ENCODE peak calls at places on chromosomes 16 and 17, in ten cellular contexts. J is substantia nigra; A is neural progenitor cell; H is AG04450; F is heart right ventricle; K is ascending aorta; M is aorta; U is testis; P is CD4-positive, alpha-beta memory T cell; R is thyroid gland. Q is an unnamed sample.

GRCh38 chr17:51258756-51259573 is 884 bp downstream of the MBTD1 start:
- DNase-seq in J (peak; percentile 2), A (no peak), H (no peak), F (peak; percentile 22), K (no peak), M (peak; percentile 55), U (peak; percentile 63), P (no peak), R (peak; percentile 18), Q (peak; percentile 22)

GRCh38 chr17:16987830-16988601 is 16.1 kb upstream of the TNFRSF13B start:
- DNase-seq in J (peak; percentile 67), A (peak; percentile 27), H (peak; percentile 27), F (peak; percentile 80), K (peak; percentile 84), M (peak; percentile 91), U (peak; percentile 51), P (peak; percentile 35), R (no peak), Q (no peak)

GRCh38 chr17:55513885-55514590 is 2.8 kb upstream of the SMIM36 start:
- DNase-seq in J (peak; percentile 41), A (peak; percentile 76), H (peak; percentile 30), F (peak; percentile 74), K (peak; percentile 82), M (peak; percentile 59), U (peak; percentile 92), P (peak; percentile 66), R (peak; percentile 72), Q (peak; percentile 69)

GRCh38 chr17:55830210-55830609 is 79.4 kb downstream of the PCTP start:
- DNase-seq in J (no peak), A (no peak), H (no peak), F (no peak), K (no peak), M (no peak), U (no peak), P (no peak), R (no peak), Q (no peak)

GRCh38 chr16:24523569-24523968 is 15.8 kb upstream of the RBBP6 start:
- DNase-seq in J (no peak), A (no peak), H (no peak), F (no peak), K (no peak), M (no peak), U (peak; percentile 48), P (no peak), R (no peak), Q (no peak)

GRCh38 chr16:51759999-51760398 is 608.9 kb upstream of the SALL1 start:
- DNase-seq in J (no peak), A (no peak), H (no peak), F (no peak), K (no peak), M (no peak), U (no peak), P (no peak), R (no peak), Q (no peak)

GRCh38 chr16:59964232-59964924 is 1230.3 kb upstream of the GOT2 start:
- DNase-seq in J (no peak), A (no peak), H (no peak), F (no peak), K (no peak), M (no peak), U (no peak), P (no peak), R (no peak), Q (no peak)

GRCh38 chr17:43979011-43979410 is 25.3 kb upstream of the PYY start:
- DNase-seq in J (no peak), A (no peak), H (no peak), F (no peak), K (no peak), M (no peak), U (no peak), P (no peak), R (no peak), Q (no peak)

GRCh38 chr17:79685121-79685520 is 45.6 kb upstream of the ENPP7 start:
- DNase-seq in J (no peak), A (no peak), H (no peak), F (no peak), K (no peak), M (no peak), U (no peak), P (no peak), R (no peak), Q (no peak)

DNA sequence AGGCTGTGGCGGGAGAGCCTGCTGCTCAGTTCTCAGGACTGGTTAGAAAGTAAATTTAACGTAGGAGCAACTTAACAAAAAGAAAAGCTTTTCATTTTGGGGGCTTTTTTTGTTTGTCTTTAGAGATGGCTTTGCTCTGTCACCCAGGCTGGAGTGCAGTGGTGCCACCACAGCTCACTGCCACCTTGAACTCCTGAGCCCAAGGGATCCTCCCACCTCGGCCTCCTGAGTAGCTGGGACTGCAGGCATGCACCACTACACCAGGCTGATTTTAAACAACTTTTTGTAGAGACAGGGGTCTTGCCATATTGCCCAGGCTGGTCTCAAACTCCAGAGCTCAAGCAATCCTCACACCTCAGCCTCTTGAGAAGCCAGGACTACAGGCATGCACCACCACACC is 205.0 kb downstream of the RPTOR start:
- DNase-seq in J (no peak), A (no peak), H (no peak), F (no peak), K (no peak), M (no peak), U (no peak), P (no peak), R (no peak), Q (no peak)
- H3K27ac ChIP-seq in J (peak overlapping the region; percentile 99), A (no peak overlapping the region), H (no peak overlapping the region), F (no peak overlapping the region), K (no peak overlapping the region), M (no peak overlapping the region), U (no peak overlapping the region), P (no peak overlapping the region), R (no peak overlapping the region), Q (no peak overlapping the region)

GRCh38 chr16:1347962-1348361 is 3.7 kb downstream of the TSR3 start:
- DNase-seq in J (no peak), A (no peak), H (no peak), F (no peak), K (no peak), M (no peak), U (no peak), P (no peak), R (no peak), Q (no peak)

GRCh38 chr16:1345087-1345486 is 6.6 kb downstream of the TSR3 start:
- DNase-seq in J (no peak), A (no peak), H (no peak), F (no peak), K (no peak), M (no peak), U (peak; percentile 62), P (no peak), R (no peak), Q (no peak)

GRCh38 chr16:1347286-1347855 is 4.3 kb downstream of the TSR3 start:
- DNase-seq in J (no peak), A (no peak), H (no peak), F (no peak), K (no peak), M (no peak), U (no peak), P (no peak), R (no peak), Q (no peak)

GRCh38 chr16:1345651-1346421 is 5.8 kb downstream of the TSR3 start:
- DNase-seq in J (no peak), A (no peak), H (no peak), F (no peak), K (no peak), M (no peak), U (peak; percentile 36), P (no peak), R (no peak), Q (no peak)

GRCh38 chr16:1346422-1347285 is 5.0 kb downstream of the TSR3 start:
- DNase-seq in J (no peak), A (no peak), H (no peak), F (no peak), K (no peak), M (no peak), U (no peak), P (no peak), R (no peak), Q (no peak)
- H3K27ac ChIP-seq in J (no peak overlapping the region), A (no peak overlapping the region), H (no peak overlapping the region), F (no peak overlapping the region), K (no peak overlapping the region), M (no peak overlapping the region), U (no peak overlapping the region), P (no peak overlapping the region), R (no peak overlapping the region), Q (no peak overlapping the region)

DNA sequence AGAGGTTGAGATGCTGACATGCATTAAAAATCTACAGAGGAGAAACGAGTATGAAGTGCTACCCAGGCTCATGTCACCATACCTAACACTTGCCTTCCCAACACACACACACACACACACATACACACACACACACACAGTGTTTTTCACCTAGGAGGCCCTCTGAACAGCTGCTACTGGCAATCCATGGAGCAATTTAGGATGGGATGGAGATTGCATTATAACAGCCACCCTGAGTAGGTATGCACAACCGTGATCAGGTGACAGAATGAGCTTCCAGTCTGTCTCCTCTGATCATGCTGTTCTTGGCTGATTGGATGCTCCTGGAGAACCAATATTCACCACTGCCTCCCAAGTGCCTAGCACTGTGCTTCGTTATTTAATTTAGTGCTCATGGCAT is 528.5 kb upstream of the CDH5 start:
- DNase-seq in J (no peak), A (no peak), H (no peak), F (no peak), K (no peak), M (no peak), U (no peak), P (no peak), R (no peak), Q (no peak)
- H3K27ac ChIP-seq in J (no peak overlapping the region), A (no peak overlapping the region), H (no peak overlapping the region), F (no peak overlapping the region), K (no peak overlapping the region), M (no peak overlapping the region), U (no peak overlapping the region), P (no peak overlapping the region), R (no peak overlapping the region), Q (no peak overlapping the region)

GRCh38 chr16:75861981-75862380 is 135.7 kb upstream of the CPHXL start:
- DNase-seq in J (no peak), A (no peak), H (no peak), F (no peak), K (no peak), M (no peak), U (no peak), P (no peak), R (no peak), Q (no peak)
- H3K27ac ChIP-seq in J (peak overlapping the region; percentile 43), A (no peak overlapping the region), H (no peak overlapping the region), F (no peak overlapping the region), K (no peak overlapping the region), M (no peak overlapping the region), U (no peak overlapping the region), P (no peak overlapping the region), R (no peak overlapping the region), Q (no peak overlapping the region)

Q was measured in body of pancreas.